ENCODE peak calls at places on chromosomes 7 and 10, in ten cellular contexts. Z is stimulated activated CD4-positive, alpha-beta T cell treated with anti-CD3 and anti-CD28 coated beads, Interleukin-4, amount 100 ng/mL, for 1 hour; A is lung microvascular endothelial cell; J is T follicular helper cell; P is mesothelial cell of epicardium; F is amniotic stem cell; O is cardiac muscle cell; U is foreskin fibroblast; M is T-helper 2 cell; K is SW480. Y is an unnamed sample.

GRCh38 chr7:107111196-107111595 is 57.6 kb upstream of the HBP1 start:
- DNase-seq in Z (no peak), A (no peak), J (no peak), P (no peak), F (no peak), O (no peak), U (no peak), M (no peak), K (no peak), Y (no peak)

GRCh38 chr7:78768859-78769258 is 684.6 kb downstream of the MAGI2 start:
- DNase-seq in Z (no peak), A (no peak), J (no peak), P (no peak), F (no peak), O (peak; percentile 51), U (peak; percentile 47), M (no peak), K (peak; percentile 25), Y (peak; percentile 27)

GRCh38 chr7:4030346-4030745 is 651.7 kb upstream of the FOXK1 start:
- DNase-seq in Z (no peak), A (no peak), J (no peak), P (no peak), F (no peak), O (no peak), U (no peak), M (no peak), K (no peak), Y (no peak)

GRCh38 chr10:13526952-13527863 is 1.6 kb downstream of the BEND7 start:
- DNase-seq in Z (no peak), A (no peak), J (no peak), P (no peak), F (no peak), O (no peak), U (peak; percentile 71), M (no peak), K (no peak), Y (peak; percentile 88)

GRCh38 chr10:8300925-8301707 is 246.6 kb downstream of the GATA3 start:
- DNase-seq in Z (no peak), A (no peak), J (no peak), P (no peak), F (no peak), O (no peak), U (no peak), M (no peak), K (no peak), Y (no peak)

GRCh38 chr7:158413962-158414961 is 173.4 kb downstream of the PTPRN2 start:
- DNase-seq in Z (no peak), A (no peak), J (no peak), P (no peak), F (no peak), O (no peak), U (no peak), M (no peak), K (peak; percentile 56), Y (no peak)

GRCh38 chr7:150567168-150567567 is at the start of gene GIMAP4:
- DNase-seq in Z (no peak), A (peak; percentile 66), J (no peak), P (no peak), F (no peak), O (no peak), U (no peak), M (no peak), K (no peak), Y (no peak)

GRCh38 chr10:79084012-79084971 is 15.5 kb downstream of the ZMIZ1 start:
- DNase-seq in Z (no peak), A (peak; percentile 97), J (no peak), P (no peak), F (peak; percentile 9), O (no peak), U (peak; percentile 88), M (no peak), K (no peak), Y (peak; percentile 94)

GRCh38 chr10:62492012-62492869 is 118.1 kb downstream of the ZNF365 start:
- DNase-seq in Z (no peak), A (peak; percentile 29), J (no peak), P (no peak), F (peak; percentile 2), O (peak; percentile 23), U (peak; percentile 40), M (no peak), K (peak; percentile 55), Y (peak; percentile 19)

GRCh38 chr7:48300301-48300700 is 129.0 kb downstream of the ABCA13 start:
- DNase-seq in Z (no peak), A (no peak), J (no peak), P (no peak), F (no peak), O (no peak), U (no peak), M (no peak), K (no peak), Y (no peak)

GRCh38 chr10:78778446-78779338 is 290.1 kb upstream of the ZMIZ1 start:
- DNase-seq in Z (no peak), A (peak; percentile 25), J (no peak), P (no peak), F (no peak), O (no peak), U (no peak), M (no peak), K (no peak), Y (no peak)

GRCh38 chr7:67105382-67105781 is 108.7 kb downstream of the TYW1 start:
- DNase-seq in Z (no peak), A (no peak), J (no peak), P (no peak), F (no peak), O (no peak), U (no peak), M (no peak), K (no peak), Y (peak; percentile 58)

GRCh38 chr7:1100886-1101579 is 13.1 kb downstream of the GPER1 start:
- DNase-seq in Z (no peak), A (no peak), J (no peak), P (no peak), F (no peak), O (no peak), U (no peak), M (no peak), K (peak; percentile 82), Y (no peak)

GRCh38 chr7:55594870-55595269 is 22.6 kb upstream of the VOPP1 start:
- DNase-seq in Z (no peak), A (no peak), J (no peak), P (no peak), F (no peak), O (no peak), U (no peak), M (no peak), K (no peak), Y (no peak)

GRCh38 chr10:119252051-119252465 is 44.7 kb downstream of the GRK5 start:
- DNase-seq in Z (no peak), A (peak; percentile 36), J (no peak), P (no peak), F (no peak), O (peak; percentile 54), U (peak; percentile 60), M (no peak), K (no peak), Y (no peak)